ENCODE peak calls at places on chromosomes 3 and 15, in six cellular contexts. F is NCI-H1417 treated with DMSO at 0.1 percent for 48 hours, A is A172, Z is NCI-H2029, S is fibroblast of the aortic adventitia, Y is osteoblast. T is an unnamed sample.

GRCh38 chr3:19931180-19931692 is 2.8 kb downstream of the EFHB start:
- DNase-seq in Z (no peak), Y (no peak), A (no peak), S (no peak), F (no peak), T (no peak)

GRCh38 chr3:27729748-27730611 is 7.9 kb upstream of the EOMES start:
- DNase-seq in A (no peak), Y (peak), S (no peak), F (no peak), Z (no peak), T (no peak)

GRCh38 chr15:29309139-29309538 is 39.5 kb upstream of the NSMCE3 start:
- DNase-seq in A (no peak), Y (no peak), S (no peak), F (no peak), Z (no peak), T (no peak)

GRCh38 chr15:66378814-66379430 is 7.8 kb upstream of the MAP2K1 start:
- DNase-seq in A (no peak), Y (no peak), Z (no peak), F (no peak), S (no peak), T (no peak)

GRCh38 chr3:105518806-105519418 is 152.2 kb downstream of the ALCAM start:
- DNase-seq in Y (no peak), Z (peak), A (peak), S (peak), F (no peak), T (peak)

GRCh38 chr3:18143258-18143780 is 281.8 kb downstream of the SATB1 start:
- DNase-seq in A (no peak), Z (no peak), Y (no peak), F (no peak), S (no peak), T (no peak)

GRCh38 chr3:30440147-30440604 is 166.2 kb upstream of the TGFBR2 start:
- DNase-seq in S (peak), Y (peak), F (no peak), A (peak), Z (no peak), T (no peak)

GRCh38 chr3:104273046-104273649 is 1093.6 kb upstream of the ALCAM start:
- DNase-seq in Z (peak), Y (peak), S (peak), A (peak), F (no peak), T (peak)

GRCh38 chr3:142251951-142252350 is 26.6 kb upstream of the GK5 start:
- DNase-seq in S (no peak), F (no peak), Y (no peak), Z (no peak), A (no peak), T (no peak)

GRCh38 chr3:136353461-136353860 is 103.3 kb downstream of the PCCB start:
- DNase-seq in S (no peak), Z (no peak), F (no peak), Y (no peak), A (no peak), T (no peak)

GRCh38 chr3:78871048-78871447 is 896.8 kb downstream of the ROBO1 start:
- DNase-seq in Y (no peak), S (no peak), A (no peak), F (no peak), Z (no peak), T (no peak)

GRCh38 chr3:12822725-12823373 is 18.5 kb downstream of the RPL32 start:
- DNase-seq in F (no peak), Z (no peak), S (peak), A (no peak), Y (no peak), T (peak)

GRCh38 chr3:62096521-62096920 is 276.8 kb downstream of the FEZF2 start:
- DNase-seq in A (no peak), Y (no peak), S (no peak), Z (no peak), F (no peak), T (no peak)

GRCh38 chr3:31880020-31880419 is 101.0 kb downstream of the OSBPL10 start:
- DNase-seq in Y (peak), F (no peak), A (no peak), Z (no peak), S (peak), T (no peak)

GRCh38 chr3:111803123-111803593 is 55.9 kb upstream of the PHLDB2 start:
- DNase-seq in A (peak), S (peak), Z (no peak), Y (peak), F (no peak), T (peak)

GRCh38 chr3:34619990-34620389 is 821.6 kb downstream of the PDCD6IP start:
- DNase-seq in Y (no peak), S (no peak), F (no peak), Z (no peak), A (no peak), T (no peak)

T was measured in RKO.